ENCODE peak calls at places on chromosomes 12 and 14, in four cellular contexts. D, X, V and N are unnamed samples.

GRCh38 chr12:49983892-49984291 is 11.1 kb downstream of the AQP6 start:
- DNase-seq in D (no peak), X (peak), V (no peak), N (no peak)

GRCh38 chr12:53159195-53159834 is 21.2 kb upstream of the ZNF740 start:
- DNase-seq in D (peak), X (peak), V (peak), N (peak)

GRCh38 chr12:636632-637031 is 26.6 kb downstream of the NINJ2 start:
- DNase-seq in D (no peak), X (no peak), V (no peak), N (no peak)

GRCh38 chr14:54727929-54728328 is 161.0 kb downstream of the SAMD4A start:
- DNase-seq in D (no peak), X (no peak), V (no peak), N (no peak)

GRCh38 chr12:121776190-121777098 is 17.0 kb downstream of the RHOF start:
- DNase-seq in D (no peak), X (no peak), V (peak), N (peak)

GRCh38 chr14:72618424-72618823 is 275.5 kb downstream of the DPF3 start:
- DNase-seq in D (no peak), X (no peak), V (no peak), N (no peak)

GRCh38 chr14:105880616-105881015 is 354.2 kb downstream of the TMEM121 start:
- DNase-seq in D (no peak), X (no peak), V (no peak), N (no peak)

GRCh38 chr14:35304812-35305462 is 12.8 kb downstream of the PSMA6 start:
- DNase-seq in D (no peak), X (no peak), V (no peak), N (no peak)

GRCh38 chr14:54459106-54459505 is 17.9 kb upstream of the CNIH1 start:
- DNase-seq in D (no peak), X (no peak), V (no peak), N (no peak)

GRCh38 chr14:32006267-32007110 is 70.6 kb upstream of the ARHGAP5 start:
- DNase-seq in D (no peak), X (no peak), V (no peak), N (no peak)

GRCh38 chr12:54549774-54550451 is 512 bp downstream of the PDE1B start:
- DNase-seq in D (no peak), X (no peak), V (no peak), N (no peak)

GRCh38 chr14:72714871-72715214 is 179.1 kb downstream of the DPF3 start:
- DNase-seq in D (no peak), X (no peak), V (peak), N (no peak)

GRCh38 chr12:90010089-90010488 is 301.5 kb upstream of the ATP2B1 start:
- DNase-seq in D (no peak), X (no peak), V (no peak), N (no peak)
- TF ChIP-seq CTCF in D (no peak), X (no peak), V (no peak), N (no peak)

DNA sequence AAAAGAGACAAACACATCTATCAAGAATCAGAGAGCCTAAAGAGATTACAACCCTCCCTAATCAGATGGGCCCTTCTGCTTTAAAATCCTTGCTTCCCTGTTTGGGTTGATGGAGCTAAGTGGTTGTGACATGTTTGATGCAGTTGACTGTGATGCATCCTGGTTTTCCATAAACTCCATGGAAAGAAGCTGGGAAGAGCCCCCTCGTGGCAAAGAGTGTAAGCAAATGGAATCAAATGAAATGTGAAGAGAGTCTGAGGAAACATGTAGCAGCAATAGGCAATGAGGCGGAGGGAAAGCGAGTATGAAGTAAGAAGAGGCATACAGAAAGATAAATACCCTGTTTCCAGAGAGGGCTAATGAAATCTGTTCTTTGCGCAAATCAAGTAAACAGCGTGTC is 70.4 kb upstream of the SLCO1C1 start:
- DNase-seq in D (no peak), X (no peak), V (no peak), N (no peak)
- TF ChIP-seq CTCF in D (no peak), X (peak), V (peak), N (no peak)

GRCh38 chr14:38868415-38869290 is 234.4 kb downstream of the SEC23A start:
- DNase-seq in D (no peak), X (no peak), V (no peak), N (no peak)
- TF ChIP-seq CTCF in D (no peak), X (no peak), V (no peak), N (no peak)

GRCh38 chr12:84508325-84508861 is 404.2 kb downstream of the SLC6A15 start:
- DNase-seq in D (no peak), X (peak), V (peak), N (no peak)
- TF ChIP-seq CTCF in D (peak), X (peak), V (no peak), N (no peak)

GRCh38 chr14:104678901-104679705 is 10.3 kb upstream of the INF2 start:
- DNase-seq in D (no peak), X (no peak), V (no peak), N (no peak)

GRCh38 chr14:104682107-104682593 is 7.3 kb upstream of the INF2 start:
- DNase-seq in D (no peak), X (no peak), V (no peak), N (no peak)

GRCh38 chr14:104681689-104682074 is 7.7 kb upstream of the INF2 start:
- DNase-seq in D (peak), X (peak), V (peak), N (no peak)

GRCh38 chr14:104680056-104680805 is 9.2 kb upstream of the INF2 start:
- DNase-seq in D (no peak), X (peak), V (no peak), N (peak)

DNA sequence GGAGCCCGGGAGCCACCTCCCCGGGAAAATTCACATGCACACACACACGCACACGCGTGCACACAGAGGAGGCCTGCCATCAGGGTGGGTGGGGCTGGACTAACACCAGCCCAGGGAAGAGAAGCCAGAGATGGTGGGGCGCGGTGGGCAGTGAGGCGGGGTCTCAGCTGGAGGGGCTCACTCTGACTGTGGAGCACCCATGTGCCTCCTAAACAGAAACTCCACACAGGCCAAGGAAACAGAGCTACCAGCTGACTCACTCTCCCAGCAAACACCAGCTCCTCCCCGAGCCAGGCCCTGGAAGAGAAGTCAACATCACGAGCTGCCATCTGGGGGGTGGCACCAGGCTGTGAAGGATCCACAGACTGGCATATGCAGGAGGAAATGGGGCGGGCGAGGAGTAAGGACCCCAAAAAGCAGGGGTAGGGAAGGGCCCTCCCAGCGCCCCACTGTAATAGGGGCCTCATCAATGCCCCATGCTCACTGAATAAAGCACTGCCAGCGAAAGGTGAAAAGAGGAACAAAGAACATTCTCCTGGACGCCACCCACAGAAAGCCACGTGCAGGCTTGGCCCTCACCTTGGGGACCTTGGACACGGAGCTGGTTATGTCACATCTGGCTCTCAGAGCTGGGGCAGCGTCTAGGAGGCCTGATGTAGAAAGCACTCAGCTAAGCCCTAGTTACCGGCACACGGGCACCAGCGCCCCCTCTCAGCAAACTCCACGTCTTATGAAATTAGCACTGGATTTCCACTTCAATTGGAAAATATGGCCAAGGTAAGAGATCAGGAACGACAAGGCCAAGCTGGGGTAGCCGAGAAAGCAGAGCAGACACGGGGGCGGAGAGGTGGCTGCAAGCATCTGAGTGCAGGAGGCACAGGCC is 8.4 kb upstream of the INF2 start:
- DNase-seq in D (peak), X (peak), V (no peak), N (peak)
- TF ChIP-seq CTCF in D (no peak), X (peak), V (peak), N (no peak)

GRCh38 chr14:22266683-22267082 is 322.3 kb downstream of the DAD1 start:
- DNase-seq in D (no peak), X (no peak), V (no peak), N (no peak)
- TF ChIP-seq CTCF in D (no peak), X (no peak), V (no peak), N (no peak)

GRCh38 chr14:64038857-64039542 is 186.2 kb downstream of the SYNE2 start:
- DNase-seq in D (no peak), X (peak), V (no peak), N (no peak)

GRCh38 chr14:64045091-64045490 is 192.3 kb downstream of the SYNE2 start:
- DNase-seq in D (no peak), X (no peak), V (no peak), N (no peak)

GRCh38 chr14:64035143-64035542 is 182.3 kb downstream of the SYNE2 start:
- DNase-seq in D (no peak), X (peak), V (no peak), N (no peak)

DNA sequence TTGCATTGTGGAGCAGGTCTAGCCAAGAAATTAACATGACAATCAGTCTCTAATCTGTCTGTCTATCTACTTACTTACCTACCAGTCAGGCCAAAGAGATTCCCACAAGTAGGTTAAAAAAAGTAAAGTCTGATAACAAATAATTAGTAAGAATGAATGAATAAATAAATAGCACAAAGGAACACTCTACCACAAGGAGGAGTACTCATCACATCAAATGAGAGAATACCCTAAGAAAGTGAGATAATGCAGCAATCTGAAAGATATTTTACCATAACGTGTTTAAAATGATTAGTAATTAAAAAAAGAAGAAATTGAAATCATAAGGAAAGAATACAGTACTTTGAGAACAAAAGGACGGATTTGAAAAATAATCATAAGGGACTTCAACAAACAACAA is 187.2 kb downstream of the SYNE2 start:
- DNase-seq in D (no peak), X (peak), V (no peak), N (no peak)
- TF ChIP-seq CTCF in D (peak), X (peak), V (peak), N (no peak)